ENCODE peak calls at places on chromosomes 11 and 22, in five cellular contexts. One of them, this sample, is unnamed.

GRCh38 chr11:128520206-128520885 is 67.0 kb downstream of the ETS1 start:
- DNase-seq in dorsolateral prefrontal cortex: no peak
- DNase-seq in ovary: no peak
- DNase-seq in HepG2: no peak
- DNase-seq in sigmoid colon: no peak
- DNase-seq in this sample: no peak

GRCh38 chr11:13429288-13429687 is 33.7 kb downstream of the BTBD10 start:
- DNase-seq in sigmoid colon: no peak
- DNase-seq in dorsolateral prefrontal cortex: no peak
- DNase-seq in ovary: no peak
- DNase-seq in HepG2: no peak
- DNase-seq in this sample: no peak

GRCh38 chr11:27473017-27473406 is 422 bp upstream of the LGR4 start:
- DNase-seq in sigmoid colon: no peak
- DNase-seq in HepG2: no peak
- DNase-seq in dorsolateral prefrontal cortex: no peak
- DNase-seq in ovary: no peak
- DNase-seq in this sample: no peak

GRCh38 chr22:20400606-20401375 is 6.8 kb downstream of the ZNF74 start:
- DNase-seq in sigmoid colon: no peak
- DNase-seq in HepG2: no peak
- DNase-seq in ovary: no peak
- DNase-seq in dorsolateral prefrontal cortex: no peak
- DNase-seq in this sample: no peak

GRCh38 chr22:26669060-26669481 is 11.7 kb downstream of the MIAT start:
- DNase-seq in HepG2: peak; percentile 32
- DNase-seq in sigmoid colon: no peak
- DNase-seq in dorsolateral prefrontal cortex: no peak
- DNase-seq in ovary: no peak
- DNase-seq in this sample: no peak

GRCh38 chr11:1350086-1350725 is 39.5 kb upstream of the BRSK2 start:
- DNase-seq in sigmoid colon: peak; percentile 46
- DNase-seq in dorsolateral prefrontal cortex: no peak
- DNase-seq in ovary: no peak
- DNase-seq in HepG2: no peak
- DNase-seq in this sample: no peak

GRCh38 chr11:78050964-78051831 is 12.5 kb upstream of the THRSP start:
- DNase-seq in HepG2: peak; percentile 65
- DNase-seq in sigmoid colon: no peak
- DNase-seq in ovary: no peak
- DNase-seq in dorsolateral prefrontal cortex: no peak
- DNase-seq in this sample: no peak

GRCh38 chr11:62493801-62494200 is 52.8 kb downstream of the AHNAK start:
- DNase-seq in sigmoid colon: no peak
- DNase-seq in HepG2: no peak
- DNase-seq in ovary: no peak
- DNase-seq in dorsolateral prefrontal cortex: no peak
- DNase-seq in this sample: no peak

GRCh38 chr11:134413334-134414035 is 1.4 kb upstream of the B3GAT1 start:
- DNase-seq in ovary: no peak
- DNase-seq in sigmoid colon: no peak
- DNase-seq in HepG2: no peak
- DNase-seq in dorsolateral prefrontal cortex: no peak
- DNase-seq in this sample: no peak

DNA sequence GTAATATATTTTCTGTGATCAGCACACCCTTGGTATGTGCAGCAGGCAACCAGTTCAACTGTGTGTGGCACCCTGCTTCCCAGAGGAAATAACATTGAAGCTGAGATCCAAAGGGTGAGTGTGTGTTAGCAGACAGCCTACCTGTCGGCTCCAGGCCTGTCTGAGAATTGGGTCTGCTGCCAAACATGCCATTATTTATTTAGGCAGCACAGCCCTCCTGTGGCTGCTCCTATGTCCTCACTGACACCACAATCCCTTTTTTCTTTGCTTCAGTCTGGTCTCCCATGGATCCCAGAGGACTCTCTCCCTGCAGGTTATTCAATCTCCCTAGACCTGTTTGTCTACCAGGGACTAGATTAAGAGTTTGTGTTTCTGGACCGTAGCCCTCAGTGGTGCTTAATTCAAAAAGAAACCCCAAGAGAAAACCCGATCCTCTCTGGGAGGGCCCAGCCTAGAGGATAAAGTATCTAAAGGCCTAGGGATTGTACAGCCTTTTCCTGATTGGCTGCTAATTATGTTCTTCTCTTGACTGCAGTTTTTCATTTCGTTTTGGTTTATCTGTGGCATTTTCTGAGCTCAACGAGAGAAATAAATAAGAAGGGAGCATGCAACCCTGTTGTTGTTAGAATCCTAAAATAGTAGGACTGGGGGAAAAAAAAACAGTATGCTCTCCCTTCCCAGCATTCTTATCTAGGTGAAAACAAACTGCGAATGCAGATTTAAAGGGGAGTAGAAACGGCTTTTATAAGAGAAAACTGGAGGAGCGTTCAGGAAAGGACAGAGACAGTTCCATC is 24.1 kb downstream of the KCNE3 start:
- DNase-seq in dorsolateral prefrontal cortex: no peak
- DNase-seq in sigmoid colon: no peak
- DNase-seq in ovary: no peak
- DNase-seq in HepG2: peak; percentile 56
- DNase-seq in this sample: no peak
- TF ChIP-seq CTCF in dorsolateral prefrontal cortex: no peak
- TF ChIP-seq CTCF in sigmoid colon: no peak
- TF ChIP-seq CTCF in ovary: no peak
- TF ChIP-seq CTCF in HepG2: peak; percentile 58
- TF ChIP-seq CTCF in this sample: no peak

GRCh38 chr11:85934599-85935169 is 79.5 kb downstream of the CCDC83 start:
- DNase-seq in ovary: no peak
- DNase-seq in dorsolateral prefrontal cortex: no peak
- DNase-seq in sigmoid colon: no peak
- DNase-seq in HepG2: no peak
- DNase-seq in this sample: no peak
- H3K4me3 ChIP-seq in ovary: no peak overlapping the region
- H3K4me3 ChIP-seq in dorsolateral prefrontal cortex: no peak overlapping the region
- H3K4me3 ChIP-seq in sigmoid colon: peak overlapping the region; percentile 11
- H3K4me3 ChIP-seq in HepG2: no peak overlapping the region
- H3K4me3 ChIP-seq in this sample: no peak overlapping the region

GRCh38 chr11:120563698-120564572 is 52.4 kb downstream of the GRIK4 start:
- DNase-seq in sigmoid colon: no peak
- DNase-seq in HepG2: no peak
- DNase-seq in dorsolateral prefrontal cortex: peak; percentile 89
- DNase-seq in ovary: peak; percentile 81
- DNase-seq in this sample: no peak
- H3K27me3 ChIP-seq in sigmoid colon: peaks cover 43% of the 10 kb centered on the region
- H3K27me3 ChIP-seq in HepG2: peaks cover 30% of the 10 kb centered on the region
- H3K27me3 ChIP-seq in dorsolateral prefrontal cortex: no peaks in the 10 kb centered on the region
- H3K27me3 ChIP-seq in ovary: no peaks in the 10 kb centered on the region
- H3K27me3 ChIP-seq in this sample: no peaks in the 10 kb centered on the region

DNA sequence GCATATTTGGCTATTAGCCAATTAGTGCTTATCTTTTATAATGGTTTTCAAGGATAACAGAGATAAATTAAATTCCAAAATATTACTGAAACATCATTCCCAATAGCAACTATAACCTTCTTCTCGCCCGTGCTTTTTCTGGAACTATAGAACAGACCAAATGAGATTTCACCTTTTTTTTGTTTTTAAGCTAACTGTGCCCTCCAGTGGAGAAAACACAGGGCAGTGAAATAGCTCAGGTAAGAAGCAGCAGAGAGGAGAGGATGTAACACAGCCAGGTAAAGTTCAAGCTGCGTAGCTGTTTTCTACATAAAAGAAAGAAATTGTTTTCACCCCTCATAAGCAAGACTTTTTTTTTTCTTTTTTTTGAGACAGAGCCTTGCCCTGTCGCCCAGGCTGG is 28.2 kb downstream of the HSD17B12 start:
- DNase-seq in dorsolateral prefrontal cortex: no peak
- DNase-seq in HepG2: no peak
- DNase-seq in sigmoid colon: no peak
- DNase-seq in ovary: no peak
- DNase-seq in this sample: no peak
- TF ChIP-seq CTCF in dorsolateral prefrontal cortex: no peak
- TF ChIP-seq CTCF in HepG2: no peak
- TF ChIP-seq CTCF in sigmoid colon: no peak
- TF ChIP-seq CTCF in ovary: no peak
- TF ChIP-seq CTCF in this sample: peak; percentile 26

GRCh38 chr11:9680028-9680427 is 16.2 kb downstream of the SWAP70 start:
- DNase-seq in HepG2: no peak
- DNase-seq in sigmoid colon: no peak
- DNase-seq in ovary: no peak
- DNase-seq in dorsolateral prefrontal cortex: no peak
- DNase-seq in this sample: no peak

GRCh38 chr11:9681583-9682372 is 17.9 kb downstream of the SWAP70 start:
- DNase-seq in HepG2: peak; percentile 63
- DNase-seq in dorsolateral prefrontal cortex: no peak
- DNase-seq in sigmoid colon: no peak
- DNase-seq in ovary: no peak
- DNase-seq in this sample: no peak

GRCh38 chr11:9677951-9678350 is 14.1 kb downstream of the SWAP70 start:
- DNase-seq in sigmoid colon: no peak
- DNase-seq in ovary: no peak
- DNase-seq in dorsolateral prefrontal cortex: no peak
- DNase-seq in HepG2: no peak
- DNase-seq in this sample: no peak

GRCh38 chr11:9675691-9676090 is 11.8 kb downstream of the SWAP70 start:
- DNase-seq in dorsolateral prefrontal cortex: no peak
- DNase-seq in sigmoid colon: no peak
- DNase-seq in ovary: no peak
- DNase-seq in HepG2: no peak
- DNase-seq in this sample: no peak

GRCh38 chr11:9678576-9678975 is 14.7 kb downstream of the SWAP70 start:
- DNase-seq in HepG2: no peak
- DNase-seq in dorsolateral prefrontal cortex: no peak
- DNase-seq in sigmoid colon: no peak
- DNase-seq in ovary: no peak
- DNase-seq in this sample: no peak
- H3K4me3 ChIP-seq in HepG2: no peak overlapping the region
- H3K4me3 ChIP-seq in dorsolateral prefrontal cortex: no peak overlapping the region
- H3K4me3 ChIP-seq in sigmoid colon: no peak overlapping the region
- H3K4me3 ChIP-seq in ovary: no peak overlapping the region
- H3K4me3 ChIP-seq in this sample: no peak overlapping the region

DNA sequence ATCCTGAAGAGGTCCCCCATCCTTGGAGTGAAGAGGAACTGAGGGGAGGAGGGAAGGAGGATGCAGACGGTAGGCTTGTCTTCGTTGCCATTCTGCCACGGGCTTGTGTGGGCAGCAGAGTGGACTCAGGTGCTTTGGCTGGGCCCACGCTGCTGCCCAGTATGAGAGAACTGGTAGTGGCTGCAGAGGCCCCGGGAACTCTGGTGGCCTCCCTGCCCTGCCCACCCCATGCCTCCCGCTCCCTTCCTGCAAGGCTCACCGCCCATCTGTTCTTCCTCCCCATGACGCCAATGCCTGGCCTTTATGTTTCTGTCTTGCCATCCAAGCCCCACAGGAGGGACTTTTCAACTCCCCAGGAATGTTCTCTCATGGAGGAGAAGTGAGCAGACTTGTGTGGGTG is 157.4 kb downstream of the DSCAML1 start:
- DNase-seq in ovary: no peak
- DNase-seq in sigmoid colon: no peak
- DNase-seq in HepG2: no peak
- DNase-seq in dorsolateral prefrontal cortex: no peak
- DNase-seq in this sample: no peak
- H3K27me3 ChIP-seq in ovary: no peaks in the 10 kb centered on the region
- H3K27me3 ChIP-seq in sigmoid colon: no peaks in the 10 kb centered on the region
- H3K27me3 ChIP-seq in HepG2: peaks cover 13% of the 10 kb centered on the region
- H3K27me3 ChIP-seq in dorsolateral prefrontal cortex: no peaks in the 10 kb centered on the region
- H3K27me3 ChIP-seq in this sample: peaks cover 1% of the 10 kb centered on the region